ENCODE peak calls at places on chromosomes 3 and 15, in five cellular contexts. H, Y, P, Q and R are unnamed samples.

GRCh38 chr15:80242132-80242769 is 9.8 kb downstream of the CTXND1 start:
- DNase-seq in H (peak; percentile 24), Y (peak; percentile 3), P (peak; percentile 28), Q (peak; percentile 60), R (peak; percentile 87)

GRCh38 chr3:125684199-125684598 is 88.9 kb upstream of the OSBPL11 start:
- DNase-seq in H (peak; percentile 12), Y (no peak), P (peak; percentile 18), Q (peak; percentile 73), R (peak; percentile 74)

GRCh38 chr15:75577401-75578205 is 1.5 kb downstream of the PTPN9 start:
- DNase-seq in H (peak; percentile 28), Y (peak; percentile 20), P (no peak), Q (no peak), R (peak; percentile 58)

GRCh38 chr3:61353353-61353752 is 102.1 kb upstream of the FHIT start:
- DNase-seq in H (no peak), Y (no peak), P (no peak), Q (no peak), R (no peak)

GRCh38 chr3:194574639-194575483 is 58.4 kb downstream of the TMEM44 start:
- DNase-seq in H (peak; percentile 83), Y (peak; percentile 57), P (no peak), Q (no peak), R (no peak)

GRCh38 chr3:61725851-61726333 is 164.5 kb downstream of the PTPRG start:
- DNase-seq in H (peak; percentile 84), Y (peak; percentile 17), P (peak; percentile 6), Q (peak; percentile 51), R (no peak)

GRCh38 chr3:57756528-57757401 is 656 bp downstream of the SLMAP start:
- DNase-seq in H (peak; percentile 74), Y (peak; percentile 67), P (no peak), Q (peak; percentile 50), R (peak; percentile 70)

GRCh38 chr3:3038201-3038991 is 71.8 kb downstream of the IL5RA start:
- DNase-seq in H (no peak), Y (no peak), P (no peak), Q (no peak), R (no peak)

GRCh38 chr15:92394327-92395175 is 870 bp downstream of the ST8SIA2 start:
- DNase-seq in H (no peak), Y (no peak), P (no peak), Q (peak; percentile 74), R (no peak)

GRCh38 chr15:69297642-69298353 is 914 bp upstream of the PAQR5 start:
- DNase-seq in H (no peak), Y (no peak), P (no peak), Q (no peak), R (no peak)

GRCh38 chr3:128714887-128715496 is 11.0 kb upstream of the RAB7A start:
- DNase-seq in H (no peak), Y (no peak), P (no peak), Q (no peak), R (no peak)

GRCh38 chr3:5057857-5058324 is 64.2 kb upstream of the ARL8B start:
- DNase-seq in H (peak; percentile 85), Y (peak; percentile 86), P (peak; percentile 85), Q (peak; percentile 68), R (peak; percentile 87)

GRCh38 chr3:161999846-162000245 is 503.2 kb downstream of the OTOL1 start:
- DNase-seq in H (no peak), Y (no peak), P (no peak), Q (no peak), R (no peak)
- H3K9me3 ChIP-seq in H (no peaks in the 10 kb centered on the region), Y (no peaks in the 10 kb centered on the region), P (no peaks in the 10 kb centered on the region), Q (peaks cover 13% of the 10 kb centered on the region), R (peaks cover 31% of the 10 kb centered on the region)

GRCh38 chr15:89330881-89331595 is 3.6 kb downstream of the POLG start:
- DNase-seq in H (no peak), Y (no peak), P (no peak), Q (no peak), R (no peak)
- H4K20me1 ChIP-seq in H (peaks cover 64% of the 10 kb centered on the region), Y (peaks cover 8% of the 10 kb centered on the region), P (peaks cover 8% of the 10 kb centered on the region), Q (peaks cover 40% of the 10 kb centered on the region), R (peaks cover 63% of the 10 kb centered on the region)

GRCh38 chr15:25236143-25236860 is 202.5 kb downstream of the UBE3A start:
- DNase-seq in H (no peak), Y (no peak), P (no peak), Q (no peak), R (no peak)

GRCh38 chr15:25233766-25234350 is 205.0 kb downstream of the UBE3A start:
- DNase-seq in H (no peak), Y (no peak), P (no peak), Q (no peak), R (no peak)

GRCh38 chr15:25235391-25235790 is 203.4 kb downstream of the UBE3A start:
- DNase-seq in H (no peak), Y (no peak), P (no peak), Q (no peak), R (no peak)

GRCh38 chr15:25236861-25237155 is 202.0 kb downstream of the UBE3A start:
- DNase-seq in H (no peak), Y (no peak), P (no peak), Q (no peak), R (no peak)

GRCh38 chr15:25234831-25235230 is 204.0 kb downstream of the UBE3A start:
- DNase-seq in H (no peak), Y (no peak), P (no peak), Q (no peak), R (no peak)
- H3K9me3 ChIP-seq in H (peaks cover 75% of the 10 kb centered on the region), Y (peaks cover 74% of the 10 kb centered on the region), P (peaks cover 40% of the 10 kb centered on the region), Q (no peaks in the 10 kb centered on the region), R (peaks cover 27% of the 10 kb centered on the region)

GRCh38 chr3:31568649-31569048 is 35.9 kb downstream of the STT3B start:
- DNase-seq in H (no peak), Y (no peak), P (no peak), Q (no peak), R (no peak)
- H4K20me1 ChIP-seq in H (peaks cover 55% of the 10 kb centered on the region), Y (peaks cover 5% of the 10 kb centered on the region), P (peaks cover 63% of the 10 kb centered on the region), Q (peaks cover 95% of the 10 kb centered on the region), R (no peaks in the 10 kb centered on the region)

GRCh38 chr15:47294765-47295259 is 422.5 kb upstream of the SEMA6D start:
- DNase-seq in H (no peak), Y (no peak), P (no peak), Q (peak; percentile 60), R (no peak)

GRCh38 chr15:47300596-47300995 is 416.7 kb upstream of the SEMA6D start:
- DNase-seq in H (no peak), Y (no peak), P (no peak), Q (no peak), R (no peak)

GRCh38 chr15:47293763-47294162 is 423.5 kb upstream of the SEMA6D start:
- DNase-seq in H (peak; percentile 95), Y (peak; percentile 58), P (no peak), Q (peak; percentile 40), R (no peak)

GRCh38 chr15:47300035-47300434 is 417.3 kb upstream of the SEMA6D start:
- DNase-seq in H (no peak), Y (no peak), P (no peak), Q (peak; percentile 38), R (no peak)

GRCh38 chr15:47296911-47297310 is 420.4 kb upstream of the SEMA6D start:
- DNase-seq in H (no peak), Y (no peak), P (no peak), Q (no peak), R (no peak)
- H3K9me3 ChIP-seq in H (no peaks in the 10 kb centered on the region), Y (no peaks in the 10 kb centered on the region), P (peaks cover 43% of the 10 kb centered on the region), Q (no peaks in the 10 kb centered on the region), R (peaks cover 17% of the 10 kb centered on the region)

DNA sequence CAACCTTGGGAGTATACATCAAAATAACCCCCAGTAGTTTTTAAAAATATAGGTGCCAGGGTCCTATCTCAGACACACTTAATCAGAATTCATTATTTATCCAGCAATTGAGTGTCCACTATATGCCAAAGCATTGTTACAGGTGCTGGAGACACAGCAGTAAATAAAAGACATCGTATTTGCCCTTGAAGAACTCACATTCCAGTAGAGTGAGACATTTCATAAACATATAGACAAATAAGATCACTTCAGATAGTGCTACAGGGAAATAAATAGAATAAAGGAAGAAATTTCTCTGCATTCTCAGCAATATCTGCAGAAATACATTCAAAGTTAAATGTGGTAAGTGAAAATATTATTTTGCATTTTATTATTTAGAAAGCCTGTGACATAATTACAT is 34.1 kb upstream of the ANKRD28 start:
- DNase-seq in H (no peak), Y (no peak), P (no peak), Q (no peak), R (no peak)
- H4K20me1 ChIP-seq in H (no peaks in the 10 kb centered on the region), Y (no peaks in the 10 kb centered on the region), P (peaks cover 5% of the 10 kb centered on the region), Q (peaks cover 20% of the 10 kb centered on the region), R (peaks cover 23% of the 10 kb centered on the region)